ENCODE peak calls at places on chromosome 15, in eight cellular contexts. I is heart right ventricle; D is H1; E is H4; T is mesothelial cell of epicardium; V is H9; O is endothelial cell; P is activated CD4-positive, alpha-beta T cell treated with anti-CD3 and anti-CD28 coated beads for 48 hours. G is an unnamed sample.

GRCh38 chr15:82572311-82572710 is 32.1 kb upstream of the RPS17 start:
- DNase-seq in I (no peak), D (no peak), E (no peak), T (no peak), V (no peak), O (no peak), P (no peak), G (no peak)

GRCh38 chr15:79804833-79805232 is 92.0 kb downstream of the MTHFS start:
- DNase-seq in I (no peak), D (no peak), E (no peak), T (no peak), V (no peak), O (no peak), P (no peak), G (no peak)

GRCh38 chr15:39503526-39503925 is 77.4 kb upstream of the THBS1 start:
- DNase-seq in I (no peak), D (no peak), E (no peak), T (no peak), V (no peak), O (no peak), P (no peak), G (no peak)

GRCh38 chr15:36880913-36881290 is 219.4 kb downstream of the MEIS2 start:
- DNase-seq in I (no peak), D (no peak), E (no peak), T (no peak), V (no peak), O (no peak), P (no peak), G (no peak)

GRCh38 chr15:44584162-44584749 is 47.3 kb downstream of the EIF3J start:
- DNase-seq in I (peak), D (peak), E (peak), T (no peak), V (peak), O (peak), P (peak), G (peak)

GRCh38 chr15:69540622-69541021 is 88.0 kb downstream of the RPLP1 start:
- DNase-seq in I (no peak), D (no peak), E (no peak), T (no peak), V (no peak), O (no peak), P (no peak), G (peak)

GRCh38 chr15:27679621-27680521 is 419.2 kb downstream of the OCA2 start:
- DNase-seq in I (no peak), D (no peak), E (no peak), T (no peak), V (peak), O (no peak), P (no peak), G (peak)

GRCh38 chr15:59371458-59372351 is 966 bp downstream of the MYO1E start:
- DNase-seq in I (peak), D (no peak), E (no peak), T (no peak), V (no peak), O (peak), P (peak), G (peak)

GRCh38 chr15:101454365-101454764 is 35.1 kb downstream of the PCSK6 start:
- DNase-seq in I (no peak), D (no peak), E (no peak), T (no peak), V (no peak), O (no peak), P (no peak), G (no peak)

GRCh38 chr15:80584561-80584964 is 110.5 kb upstream of the ABHD17C start:
- DNase-seq in I (no peak), D (no peak), E (no peak), T (no peak), V (peak), O (no peak), P (no peak), G (no peak)

GRCh38 chr15:76118767-76119166 is 59.0 kb downstream of the TMEM266 start:
- DNase-seq in I (no peak), D (no peak), E (no peak), T (no peak), V (no peak), O (no peak), P (no peak), G (no peak)

GRCh38 chr15:45454825-45455224 is 67.7 kb downstream of the SLC30A4 start:
- DNase-seq in I (peak), D (no peak), E (peak), T (no peak), V (no peak), O (no peak), P (peak), G (peak)

GRCh38 chr15:94760348-94760747 is 529.0 kb downstream of the MCTP2 start:
- DNase-seq in I (no peak), D (no peak), E (no peak), T (no peak), V (no peak), O (no peak), P (no peak), G (no peak)

GRCh38 chr15:90219421-90220141 is 14.2 kb downstream of the CIB1 start:
- DNase-seq in I (peak), D (no peak), E (no peak), T (peak), V (peak), O (peak), P (peak), G (peak)

GRCh38 chr15:80730931-80731330 is 35.8 kb downstream of the ABHD17C start:
- DNase-seq in I (no peak), D (no peak), E (no peak), T (no peak), V (no peak), O (no peak), P (no peak), G (no peak)

GRCh38 chr15:50820808-50821382 is 55.4 kb upstream of the SPPL2A start:
- DNase-seq in I (no peak), D (no peak), E (no peak), T (no peak), V (no peak), O (no peak), P (no peak), G (no peak)

GRCh38 chr15:31200735-31201151 is 99.2 kb upstream of the TRPM1 start:
- DNase-seq in I (peak), D (no peak), E (no peak), T (peak), V (peak), O (peak), P (peak), G (peak)